ENCODE peak calls at places on chromosomes 11 and 22, in four cellular contexts. V is cardiac fibroblast, B is T-helper 2 cell, U is NCI-H345. S is an unnamed sample.

GRCh38 chr11:117183724-117184349 is 5.3 kb downstream of the SIDT2 start:
- DNase-seq in V (no peak), B (no peak), U (no peak), S (no peak)

GRCh38 chr22:24482586-24482985 is 12.5 kb upstream of the UPB1 start:
- DNase-seq in V (peak), B (no peak), U (no peak), S (no peak)

GRCh38 chr22:28417426-28417825 is 262.2 kb downstream of the TTC28 start:
- DNase-seq in V (no peak), B (no peak), U (no peak), S (no peak)

GRCh38 chr22:45612940-45613339 is 58.7 kb upstream of the ATXN10 start:
- DNase-seq in V (peak), B (no peak), U (no peak), S (no peak)

GRCh38 chr11:30131535-30131934 is 99.3 kb upstream of the FSHB start:
- DNase-seq in V (no peak), B (no peak), U (no peak), S (no peak)

GRCh38 chr11:114131366-114131963 is 72.0 kb downstream of the ZBTB16 start:
- DNase-seq in V (no peak), B (peak), U (no peak), S (no peak)

GRCh38 chr11:68213135-68213515 is at the start of gene KMT5B:
- DNase-seq in V (peak), B (no peak), U (peak), S (no peak)

GRCh38 chr11:61526229-61526628 is 17.7 kb downstream of the LRRC10B start:
- DNase-seq in V (no peak), B (no peak), U (no peak), S (no peak)

GRCh38 chr11:126391970-126392637 is 36.6 kb downstream of the ST3GAL4 start:
- DNase-seq in V (no peak), B (no peak), U (peak), S (no peak)

GRCh38 chr11:3154001-3154599 is 11.0 kb downstream of the OSBPL5 start:
- DNase-seq in V (no peak), B (no peak), U (peak), S (no peak)

GRCh38 chr11:8689726-8690255 is 7.2 kb downstream of the RPL27A start:
- DNase-seq in V (no peak), B (peak), U (no peak), S (no peak)

GRCh38 chr22:44865193-44866057 is 113.0 kb downstream of the ARHGAP8 start:
- DNase-seq in V (no peak), B (no peak), U (no peak), S (no peak)

GRCh38 chr11:121894581-121894980 is 221.4 kb downstream of the BLID start:
- DNase-seq in V (peak), B (no peak), U (no peak), S (no peak)

GRCh38 chr11:72589802-72590761 is 84.1 kb downstream of the PDE2A start:
- DNase-seq in V (peak), B (peak), U (no peak), S (no peak)